ENCODE peak calls at places on chromosomes 11 and 22, in ten cellular contexts. R is CD8-positive, alpha-beta T cell; X is transverse colon; S is thyroid gland; E is left ventricle myocardium inferior; L is CD4-positive, alpha-beta T cell; U is mammary epithelial cell; N is A549; Q is IMR-90; W is GM12878. K is an unnamed sample.

GRCh38 chr11:47132490-47132889 is 44.2 kb downstream of the ARFGAP2 start:
- DNase-seq in N (no peak), U (no peak), R (no peak), S (peak; percentile 9), L (no peak), Q (no peak), X (no peak), E (no peak), W (no peak), K (no peak)

GRCh38 chr11:57379732-57380131 is 1.2 kb downstream of the PRG3 start:
- DNase-seq in W (no peak), E (no peak), N (no peak), S (peak; percentile 43), Q (peak; percentile 24), R (no peak), L (no peak), X (no peak), U (no peak), K (peak; percentile 23)

GRCh38 chr11:134545521-134545920 is 133.5 kb upstream of the B3GAT1 start:
- DNase-seq in U (no peak), Q (no peak), W (no peak), X (no peak), R (no peak), S (no peak), N (no peak), L (no peak), E (no peak), K (no peak)

GRCh38 chr22:22200569-22201184 is 43.9 kb upstream of the VPREB1 start:
- DNase-seq in L (no peak), R (no peak), U (no peak), E (no peak), N (no peak), Q (no peak), X (no peak), W (no peak), S (no peak), K (no peak)

GRCh38 chr11:3000032-3000961 is 8.2 kb upstream of the NAP1L4 start:
- DNase-seq in S (peak; percentile 100), E (peak; percentile 79), X (peak; percentile 61), L (no peak), N (no peak), U (peak; percentile 96), W (no peak), Q (peak; percentile 60), R (no peak), K (peak; percentile 79)

GRCh38 chr11:56706486-56706885 is 7.6 kb downstream of the OR9G1 start:
- DNase-seq in L (no peak), N (no peak), E (no peak), W (no peak), U (peak; percentile 69), Q (no peak), S (no peak), X (no peak), R (no peak), K (no peak)

GRCh38 chr11:61889831-61890230 is 1.5 kb downstream of the FADS3 start:
- DNase-seq in S (no peak), R (no peak), E (no peak), N (no peak), X (no peak), U (no peak), Q (no peak), W (no peak), L (no peak), K (no peak)

GRCh38 chr11:130133716-130134115 is 25.9 kb upstream of the ST14 start:
- DNase-seq in E (no peak), N (no peak), X (no peak), S (no peak), W (no peak), R (no peak), L (no peak), Q (no peak), U (no peak), K (no peak)

GRCh38 chr11:33158596-33158995 is 2.7 kb downstream of the CSTF3 start:
- DNase-seq in X (no peak), N (no peak), Q (no peak), S (no peak), W (no peak), U (no peak), E (no peak), R (no peak), L (no peak), K (no peak)

GRCh38 chr11:33161120-33162005 is at the start of gene CSTF3:
- DNase-seq in L (peak; percentile 92), Q (peak; percentile 98), W (peak; percentile 74), E (peak; percentile 100), U (peak; percentile 97), S (peak; percentile 100), R (peak; percentile 97), N (peak; percentile 92), X (peak; percentile 100), K (peak; percentile 97)

GRCh38 chr11:33160147-33160546 is 1.1 kb downstream of the CSTF3 start:
- DNase-seq in X (no peak), Q (peak; percentile 62), W (no peak), L (no peak), N (no peak), U (peak; percentile 50), R (no peak), S (no peak), E (no peak), K (peak; percentile 25)

GRCh38 chr11:33157103-33158027 is 3.9 kb downstream of the CSTF3 start:
- DNase-seq in Q (no peak), R (no peak), N (no peak), X (no peak), W (no peak), U (peak; percentile 33), E (no peak), L (no peak), S (no peak), K (no peak)

GRCh38 chr11:33160587-33160986 is 693 bp downstream of the CSTF3 start:
- DNase-seq in X (no peak), Q (no peak), N (no peak), W (no peak), U (no peak), L (no peak), R (no peak), S (no peak), E (no peak), K (no peak)
- H3K27ac ChIP-seq in X (peak overlapping the region; percentile 90), Q (peak overlapping the region; percentile 56), N (peak overlapping the region; percentile 84), W (peak overlapping the region; percentile 97), U (peak overlapping the region; percentile 97), L (no peak overlapping the region), R (peak overlapping the region; percentile 77), S (peak overlapping the region; percentile 76), E (peak overlapping the region; percentile 76), K (no peak overlapping the region)

DNA sequence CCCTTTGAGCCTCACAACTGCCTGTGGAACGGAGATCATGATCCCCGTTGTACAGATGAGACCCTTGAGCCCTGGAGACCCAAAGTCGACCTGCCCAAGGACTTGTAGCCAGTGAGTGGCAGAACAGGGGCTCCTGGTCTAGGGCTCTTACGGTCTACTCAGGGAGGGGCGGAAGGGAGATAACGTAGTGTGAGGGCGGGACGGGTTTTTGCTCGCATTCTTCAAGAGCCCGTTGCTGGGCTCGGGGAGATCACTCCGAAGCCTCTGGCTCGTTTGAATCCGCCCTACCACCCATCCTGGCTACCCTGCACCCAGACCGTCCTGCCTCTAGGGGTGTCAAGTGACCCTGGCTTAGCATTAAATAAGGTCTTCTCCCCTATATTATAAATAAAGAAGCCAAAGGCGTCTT is 637 bp downstream of the CRY2 start:
- DNase-seq in E (peak; percentile 29), L (peak; percentile 30), S (peak; percentile 63), R (peak; percentile 34), U (peak; percentile 46), N (peak; percentile 56), W (no peak), X (peak; percentile 57), Q (peak; percentile 64), K (peak; percentile 49)
- TF ChIP-seq CTCF in E (peak; percentile 34), L (no peak), S (no peak), R (no peak), U (peak; percentile 32), N (no peak), W (peak; percentile 16), X (peak; percentile 25), Q (peak; percentile 11), K (no peak)

GRCh38 chr11:19977941-19978340 is 182.3 kb downstream of the DBX1 start:
- DNase-seq in S (no peak), R (no peak), E (no peak), L (no peak), U (no peak), Q (no peak), W (no peak), X (no peak), N (no peak), K (no peak)

GRCh38 chr11:19980388-19980787 is 179.9 kb downstream of the DBX1 start:
- DNase-seq in R (no peak), L (no peak), U (no peak), S (no peak), N (no peak), X (no peak), Q (peak; percentile 54), W (no peak), E (no peak), K (no peak)

GRCh38 chr11:19979519-19979845 is 180.8 kb downstream of the DBX1 start:
- DNase-seq in S (peak; percentile 28), W (peak; percentile 25), Q (no peak), L (no peak), N (no peak), E (no peak), R (no peak), U (no peak), X (no peak), K (no peak)

GRCh38 chr11:19980957-19981669 is 179.2 kb downstream of the DBX1 start:
- DNase-seq in Q (peak; percentile 74), S (peak; percentile 62), R (no peak), N (no peak), L (no peak), X (peak; percentile 17), U (no peak), W (no peak), E (no peak), K (no peak)

DNA sequence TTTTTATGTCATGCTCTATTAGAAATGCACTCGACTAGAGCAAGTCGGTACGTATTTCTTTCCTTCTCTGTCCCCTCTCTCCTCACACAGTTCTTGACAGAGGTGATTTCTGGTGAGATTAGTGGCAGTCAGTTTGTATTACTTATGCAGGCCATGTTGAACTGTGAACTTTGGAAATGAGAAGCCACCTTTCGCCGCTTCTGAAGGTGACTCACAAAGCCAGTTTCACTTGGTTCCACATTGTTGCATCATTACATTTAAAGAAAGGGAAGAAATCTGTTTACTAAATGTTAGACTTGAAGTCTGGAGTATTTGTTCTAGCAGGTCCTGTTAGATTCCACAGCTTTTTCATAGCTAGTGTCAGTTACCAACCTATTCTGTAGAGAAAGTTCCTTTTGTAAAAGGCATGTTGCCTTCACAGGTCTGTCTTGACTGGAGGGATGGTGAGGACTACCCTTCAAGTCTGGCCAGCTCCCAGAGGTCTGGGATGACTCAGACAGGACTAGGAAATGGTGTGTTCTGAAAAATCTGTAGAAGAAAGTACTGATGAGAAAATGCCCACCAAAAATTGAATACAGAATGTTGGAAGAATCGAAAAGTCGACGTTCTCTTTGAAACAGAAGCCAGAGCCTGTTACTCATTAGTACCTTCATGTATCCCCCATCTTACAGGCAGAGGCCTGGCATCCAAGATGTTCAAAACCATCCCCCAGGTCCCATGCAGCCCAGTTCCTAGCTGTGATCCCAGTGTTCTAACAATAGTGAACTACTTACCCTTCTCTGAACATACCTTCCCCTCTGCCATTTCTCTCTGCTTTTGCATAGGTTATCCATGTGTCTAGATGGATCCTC is 181.4 kb downstream of the DBX1 start:
- DNase-seq in L (no peak), W (peak; percentile 40), X (no peak), Q (peak; percentile 90), N (peak; percentile 57), U (peak; percentile 85), S (peak; percentile 77), R (no peak), E (no peak), K (peak; percentile 79)
- H3K27ac ChIP-seq in L (no peak overlapping the region), W (no peak overlapping the region), X (no peak overlapping the region), Q (peak overlapping the region; percentile 81), N (peak overlapping the region; percentile 99), U (peak overlapping the region; percentile 80), S (peak overlapping the region; percentile 81), R (no peak overlapping the region), E (no peak overlapping the region), K (peak overlapping the region; percentile 74)

DNA sequence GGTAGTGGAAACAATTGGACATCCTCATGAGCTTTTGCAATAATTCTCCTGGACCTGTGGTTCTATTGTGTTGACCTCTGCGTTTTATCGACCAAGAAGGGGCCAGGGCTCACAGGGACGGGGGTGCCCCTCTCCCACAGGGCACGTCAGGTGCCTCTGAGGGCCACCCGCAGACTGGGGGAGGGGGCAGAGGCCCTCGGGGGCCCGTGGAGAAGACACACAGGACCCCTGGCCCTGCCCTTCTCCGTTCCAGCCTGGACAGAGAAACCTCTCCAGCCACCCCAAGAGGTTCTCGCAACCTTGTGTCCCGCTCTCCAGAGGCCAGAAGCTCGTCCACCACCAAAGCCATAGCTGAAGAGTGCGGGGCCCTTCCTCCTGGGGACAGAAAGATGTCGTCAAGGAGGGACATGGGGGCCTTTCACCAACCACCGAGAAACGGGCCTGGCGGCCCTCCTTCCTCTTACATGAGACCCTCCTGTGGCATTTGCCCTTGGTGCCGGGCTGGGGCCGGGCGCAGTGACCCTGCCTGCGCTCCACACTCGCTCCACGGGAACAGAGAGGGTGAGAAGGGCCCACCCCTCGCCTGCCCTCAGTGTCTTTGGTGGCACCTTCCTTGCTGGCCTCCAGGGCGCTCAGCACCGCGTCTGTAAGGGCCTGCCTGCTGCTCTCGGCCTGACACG is 57.3 kb downstream of the GRAMD4 start:
- DNase-seq in U (no peak), R (no peak), X (no peak), E (no peak), Q (no peak), L (no peak), S (no peak), W (no peak), N (no peak), K (no peak)
- TF ChIP-seq CTCF in U (no peak), R (no peak), X (no peak), E (no peak), Q (no peak), L (no peak), S (no peak), W (no peak), N (no peak), K (no peak)

K was measured in RWPE1.